ENCODE peak calls at places on chromosomes 13 and 19, in four cellular contexts. R is lower lobe of right lung, J is choroid plexus epithelial cell, E is RWPE1. O is an unnamed sample.

GRCh38 chr19:45467115-45467455 is 711 bp upstream of the FOSB start:
- DNase-seq in R (no peak), J (no peak), E (no peak), O (no peak)

GRCh38 chr19:21604941-21605548 is 99.6 kb downstream of the ZNF429 start:
- DNase-seq in R (no peak), J (no peak), E (peak), O (no peak)

GRCh38 chr13:26614721-26615120 is 57.2 kb downstream of the WASF3 start:
- DNase-seq in R (no peak), J (no peak), E (no peak), O (no peak)

GRCh38 chr19:58395979-58396627 is 647 bp downstream of the RNF225 start:
- DNase-seq in R (no peak), J (peak), E (no peak), O (no peak)

GRCh38 chr19:33304760-33305647 is 2.7 kb upstream of the CEBPA start:
- DNase-seq in R (peak), J (no peak), E (no peak), O (no peak)

GRCh38 chr19:47240996-47241918 is 10.3 kb upstream of the BBC3 start:
- DNase-seq in R (peak), J (peak), E (peak), O (no peak)

GRCh38 chr13:51000576-51001260 is 91.1 kb downstream of the RNASEH2B start:
- DNase-seq in R (no peak), J (peak), E (peak), O (no peak)

GRCh38 chr13:98998831-98999634 is 21.2 kb upstream of the DOCK9 start:
- DNase-seq in R (no peak), J (peak), E (no peak), O (no peak)

GRCh38 chr19:54549224-54549623 is 24.4 kb upstream of the LILRA2 start:
- DNase-seq in R (no peak), J (no peak), E (no peak), O (no peak)

GRCh38 chr13:75705395-75705794 is 69.3 kb downstream of the LMO7 start:
- DNase-seq in R (no peak), J (peak), E (peak), O (no peak)

GRCh38 chr13:26254583-26255102 is 714 bp downstream of the CDK8 start:
- DNase-seq in R (peak), J (peak), E (peak), O (peak)

GRCh38 chr19:51654783-51655182 is 8.2 kb upstream of the SIGLEC14 start:
- DNase-seq in R (no peak), J (peak), E (no peak), O (no peak)

GRCh38 chr13:63279136-63279535 is 1863.5 kb upstream of the PCDH20 start:
- DNase-seq in R (no peak), J (peak), E (no peak), O (no peak)

GRCh38 chr13:98798849-98799645 is 46.6 kb upstream of the SLC15A1 start:
- DNase-seq in R (no peak), J (peak), E (no peak), O (no peak)

GRCh38 chr13:43905435-43906031 is 25.8 kb downstream of the LACC1 start:
- DNase-seq in R (no peak), J (peak), E (peak), O (no peak)

GRCh38 chr13:28983661-28984060 is 163.5 kb downstream of the MTUS2 start:
- DNase-seq in R (no peak), J (no peak), E (no peak), O (no peak)

GRCh38 chr19:13366529-13367143 is 139.6 kb downstream of the CACNA1A start:
- DNase-seq in R (no peak), J (peak), E (peak), O (no peak)

GRCh38 chr19:33731886-33732285 is 64.8 kb upstream of the KCTD15 start:
- DNase-seq in R (no peak), J (no peak), E (no peak), O (no peak)

GRCh38 chr13:113441661-113442060 is 11.6 kb downstream of the ADPRHL1 start:
- DNase-seq in R (peak), J (no peak), E (no peak), O (peak)

GRCh38 chr13:27264181-27264580 is 6.4 kb upstream of the RASL11A start:
- DNase-seq in R (no peak), J (peak), E (no peak), O (no peak)

GRCh38 chr19:11738746-11739620 is at the start of gene ZNF823:
- DNase-seq in R (peak), J (peak), E (peak), O (peak)

GRCh38 chr19:28980236-28980868 is 232.6 kb downstream of the UQCRFS1 start:
- DNase-seq in R (no peak), J (peak), E (no peak), O (no peak)

GRCh38 chr13:77980592-77980991 is 62.0 kb upstream of the EDNRB start:
- DNase-seq in R (no peak), J (peak), E (no peak), O (no peak)

GRCh38 chr13:98897706-98898105 is 80.2 kb downstream of the DOCK9 start:
- DNase-seq in R (no peak), J (no peak), E (no peak), O (no peak)

GRCh38 chr13:95382906-95383305 is 81.7 kb upstream of the ABCC4 start:
- DNase-seq in R (no peak), J (no peak), E (no peak), O (no peak)

GRCh38 chr19:5125797-5126497 is 157.0 kb downstream of the KDM4B start:
- DNase-seq in R (no peak), J (peak), E (no peak), O (no peak)

GRCh38 chr13:27189192-27189591 is 17.6 kb upstream of the USP12 start:
- DNase-seq in R (no peak), J (no peak), E (no peak), O (no peak)

GRCh38 chr19:49347835-49348234 is 12.6 kb downstream of the CD37 start:
- DNase-seq in R (no peak), J (peak), E (peak), O (no peak)
- TF ChIP-seq CTCF in R (no peak), J (peak), E (no peak), O (peak)

DNA sequence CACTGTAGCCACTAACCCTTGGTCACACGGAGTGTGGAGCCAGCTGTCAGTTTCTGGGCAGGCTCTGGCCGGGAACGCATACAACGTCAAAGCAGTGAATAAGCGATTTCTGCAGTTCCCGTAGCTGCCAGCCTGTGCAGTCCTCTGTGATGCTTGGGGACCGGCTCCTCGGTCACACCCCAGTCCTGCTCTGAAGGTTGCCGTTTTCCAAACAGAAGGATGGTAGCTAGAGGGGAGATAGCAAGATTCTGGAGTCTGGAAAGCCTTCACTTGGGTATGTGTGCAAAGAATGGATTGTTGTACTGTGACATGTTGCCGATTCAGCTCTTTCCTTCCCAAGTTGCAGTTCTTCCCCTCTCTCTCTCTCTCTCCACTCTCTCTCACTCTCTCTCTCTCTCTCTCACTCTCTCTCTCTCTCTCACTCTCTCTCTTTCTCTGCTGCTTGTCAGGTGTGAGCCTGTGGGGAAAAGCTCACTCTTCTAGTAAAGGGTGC is 38.7 kb upstream of the C1QTNF9 start:
- DNase-seq in R (peak), J (peak), E (no peak), O (no peak)
- TF ChIP-seq CTCF in R (no peak), J (no peak), E (no peak), O (peak)

DNA sequence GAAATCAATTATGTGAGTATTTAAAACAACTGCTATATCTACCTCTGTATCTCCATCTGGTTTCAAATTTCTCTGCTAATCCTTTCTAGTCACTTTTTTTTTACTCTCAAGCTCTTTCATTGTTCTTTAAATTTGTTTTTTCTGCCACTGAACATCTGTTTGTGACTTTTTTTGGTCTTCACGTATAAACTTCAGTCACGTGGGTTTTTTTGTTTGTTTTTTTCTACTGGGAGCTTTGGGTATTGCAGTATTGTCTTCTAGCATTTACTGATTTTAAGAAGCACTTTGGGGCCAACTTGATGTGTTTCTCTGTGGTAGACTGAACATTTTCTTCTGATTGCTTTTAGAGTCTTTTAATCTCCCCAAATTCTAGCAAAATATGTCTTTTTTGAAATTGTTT is 262.6 kb upstream of the RXFP2 start:
- DNase-seq in R (no peak), J (peak), E (no peak), O (no peak)
- TF ChIP-seq CTCF in R (no peak), J (no peak), E (no peak), O (peak)

DNA sequence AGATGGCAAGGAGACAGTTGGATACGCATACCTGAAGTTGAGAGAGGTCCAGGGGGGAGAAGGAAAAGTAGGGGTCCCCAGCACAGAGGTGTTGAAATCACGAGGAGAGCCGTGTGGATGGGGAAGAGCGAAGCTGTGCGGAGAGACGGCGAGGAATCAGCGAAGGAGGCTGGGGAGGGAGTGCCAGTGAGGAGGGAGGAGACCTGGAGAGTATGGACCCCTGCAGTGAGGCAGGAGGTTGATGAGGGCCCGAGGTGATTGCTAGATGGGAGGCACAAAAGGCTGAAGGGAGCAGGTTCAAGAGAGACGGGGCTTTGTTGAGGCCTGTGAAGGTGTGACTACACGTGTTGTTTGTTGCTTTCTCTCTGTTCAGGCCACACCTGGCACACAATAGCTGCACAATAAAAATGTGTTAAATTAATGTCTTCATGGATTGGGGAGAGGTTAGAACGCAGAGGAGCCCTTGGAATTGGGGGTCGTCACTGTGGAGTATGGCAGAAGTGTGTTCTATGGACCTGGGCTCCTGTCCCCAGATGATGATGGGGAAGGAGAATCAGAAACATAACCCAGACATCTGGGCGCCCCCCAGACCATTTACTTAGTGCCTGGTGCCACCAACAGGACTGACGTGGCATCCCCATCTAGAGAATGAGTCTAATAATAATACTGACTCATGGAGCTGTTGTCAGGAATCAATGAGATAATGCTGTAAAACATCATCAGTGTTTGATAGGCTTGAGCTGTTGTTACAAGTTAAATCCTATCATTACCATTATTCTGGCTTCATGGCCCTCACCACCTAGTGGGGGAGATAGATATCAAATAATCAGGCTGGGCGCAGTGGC is 137.5 kb downstream of the SIPA1L3 start:
- DNase-seq in R (no peak), J (peak), E (peak), O (no peak)
- TF ChIP-seq CTCF in R (no peak), J (peak), E (no peak), O (peak)